ENCODE peak calls at places on chromosomes 12 and 14, in ten cellular contexts. F is SJSA1, Q is tibial artery, X is foreskin keratinocyte, M is ovary, L is K562, Z is A549, U is neural progenitor cell, C is prostate gland, I is spleen. V is an unnamed sample. For H3K4me1, the result is how much of the 10 kb centered on the place peaks cover.

GRCh38 chr12:52525661-52526499 is 5.7 kb upstream of the KRT5 start:
- DNase-seq in L (no peak), U (no peak), I (no peak), Q (peak), M (no peak), C (no peak), X (no peak), Z (no peak), F (no peak), V (no peak)

GRCh38 chr12:130627175-130627574 is 88.9 kb downstream of the RIMBP2 start:
- DNase-seq in Z (no peak), U (no peak), F (no peak), C (no peak), M (no peak), X (no peak), L (no peak), Q (no peak), I (no peak), V (no peak)

GRCh38 chr12:91186189-91186588 is 3.6 kb upstream of the DCN start:
- DNase-seq in L (no peak), X (no peak), F (no peak), I (no peak), Q (no peak), M (no peak), U (no peak), Z (no peak), C (no peak), V (no peak)

GRCh38 chr14:103625361-103626095 is 3.5 kb upstream of the KLC1 start:
- DNase-seq in M (no peak), L (no peak), X (no peak), I (peak), Z (no peak), Q (peak), U (no peak), C (no peak), F (no peak), V (no peak)

GRCh38 chr14:96752594-96752993 is 44.6 kb upstream of the VRK1 start:
- DNase-seq in X (no peak), M (no peak), Z (no peak), C (no peak), F (no peak), Q (no peak), U (no peak), I (no peak), L (no peak), V (no peak)

GRCh38 chr12:27905285-27906126 is 67.0 kb downstream of the PTHLH start:
- DNase-seq in I (no peak), M (no peak), F (no peak), Q (no peak), Z (no peak), L (no peak), U (no peak), X (no peak), C (no peak), V (no peak)

GRCh38 chr12:55614764-55615163 is 21.9 kb upstream of the OR10P1 start:
- DNase-seq in L (no peak), C (no peak), I (no peak), Q (no peak), M (no peak), X (no peak), U (no peak), Z (no peak), F (no peak), V (no peak)

GRCh38 chr12:68109444-68110217 is 49.9 kb downstream of the IFNG start:
- DNase-seq in X (no peak), U (no peak), F (no peak), I (no peak), L (no peak), Z (no peak), Q (no peak), M (no peak), C (no peak), V (peak)

GRCh38 chr12:40692617-40693502 is 621 bp downstream of the CNTN1 start:
- DNase-seq in Z (peak), X (peak), L (no peak), Q (no peak), I (peak), U (peak), M (peak), C (peak), F (no peak), V (no peak)

GRCh38 chr12:46483572-46484395 is 111.2 kb upstream of the SLC38A2 start:
- DNase-seq in I (no peak), Q (no peak), L (no peak), U (no peak), M (peak), C (no peak), X (no peak), F (no peak), Z (peak), V (no peak)

GRCh38 chr12:56256326-56256960 is 1.7 kb downstream of the ANKRD52 start:
- DNase-seq in M (no peak), X (no peak), U (peak), F (peak), Z (no peak), L (peak), C (no peak), I (no peak), Q (no peak), V (no peak)

GRCh38 chr12:58939399-58940100 is 19.2 kb upstream of the LRIG3 start:
- DNase-seq in X (no peak), L (no peak), U (no peak), M (no peak), Z (no peak), I (no peak), Q (no peak), C (no peak), F (no peak), V (no peak)

GRCh38 chr14:101464310-101464983 is 96.8 kb upstream of the DIO3 start:
- DNase-seq in U (no peak), F (no peak), Q (peak), C (no peak), L (no peak), Z (no peak), X (no peak), I (peak), M (no peak), V (no peak)

GRCh38 chr14:60212503-60213371 is 36.3 kb upstream of the PPM1A start:
- DNase-seq in Z (no peak), I (no peak), M (no peak), U (no peak), F (no peak), L (no peak), Q (no peak), C (no peak), X (no peak), V (no peak)

GRCh38 chr14:104577457-104578301 is 1.9 kb upstream of the C14orf180 start:
- DNase-seq in X (no peak), U (no peak), F (no peak), C (no peak), M (no peak), L (peak), Q (no peak), I (no peak), Z (no peak), V (no peak)

GRCh38 chr12:101181776-101182175 is 28.3 kb downstream of the SLC5A8 start:
- DNase-seq in F (no peak), M (no peak), C (no peak), X (no peak), I (no peak), Q (no peak), U (no peak), Z (no peak), L (no peak), V (no peak)

GRCh38 chr14:95361373-95362179 is 41.9 kb upstream of the CLMN start:
- DNase-seq in F (no peak), Z (peak), Q (no peak), I (peak), M (no peak), C (peak), X (no peak), L (peak), U (peak), V (no peak)

GRCh38 chr14:64040044-64040443 is 187.2 kb downstream of the SYNE2 start:
- DNase-seq in F (no peak), C (no peak), Q (no peak), Z (peak), I (no peak), L (no peak), M (no peak), U (no peak), X (no peak), V (no peak)

GRCh38 chr12:57813971-57814771 is 4.4 kb downstream of the AVIL start:
- DNase-seq in Q (peak), F (peak), U (no peak), C (no peak), Z (no peak), X (no peak), M (no peak), I (peak), L (no peak), V (peak)

GRCh38 chr12:124411291-124411878 is 116.5 kb downstream of the RFLNA start:
- DNase-seq in Z (peak), I (no peak), L (no peak), Q (peak), X (peak), U (peak), C (no peak), M (peak), F (no peak), V (no peak)

GRCh38 chr12:15276088-15276698 is 46.1 kb upstream of the PTPRO start:
- DNase-seq in X (no peak), C (peak), M (peak), U (peak), F (peak), I (no peak), Q (no peak), Z (peak), L (peak), V (peak)

GRCh38 chr12:107468182-107468581 is 217.4 kb upstream of the PWP1 start:
- DNase-seq in Z (no peak), F (peak), X (no peak), M (no peak), I (peak), Q (no peak), U (no peak), L (no peak), C (no peak), V (no peak)

GRCh38 chr12:43937947-43938346 is 102.1 kb downstream of the TMEM117 start:
- DNase-seq in U (no peak), Z (peak), F (no peak), M (no peak), X (no peak), I (no peak), Q (no peak), L (peak), C (no peak), V (peak)

GRCh38 chr14:101072945-101073597 is 169.5 kb upstream of the RTL1 start:
- DNase-seq in L (peak), F (peak), M (peak), Z (peak), U (peak), I (peak), Q (no peak), X (peak), C (peak), V (peak)

GRCh38 chr14:101411770-101412169 is 149.5 kb upstream of the DIO3 start:
- DNase-seq in C (no peak), X (no peak), Z (no peak), Q (no peak), F (no peak), L (no peak), I (no peak), U (no peak), M (no peak), V (no peak)

GRCh38 chr14:44783899-44784298 is 177.8 kb downstream of the KLHL28 start:
- DNase-seq in C (no peak), F (no peak), L (no peak), M (no peak), I (no peak), Z (no peak), U (no peak), X (no peak), Q (no peak), V (no peak)

GRCh38 chr12:109944975-109945374 is 44.9 kb downstream of the TCHP start:
- DNase-seq in I (no peak), Z (peak), Q (no peak), F (no peak), C (no peak), M (peak), U (peak), X (no peak), L (no peak), V (peak)

GRCh38 chr14:93035585-93035916 is 80.2 kb downstream of the ITPK1 start:
- DNase-seq in L (no peak), M (no peak), C (no peak), F (no peak), I (peak), U (no peak), Q (no peak), Z (no peak), X (no peak), V (no peak)
- H3K4me1 ChIP-seq in L (under half), M (under half), C (under half), F (half or more), I (half or more), U (half or more), Q (half or more), Z (half or more), X (under half), V (half or more)

DNA sequence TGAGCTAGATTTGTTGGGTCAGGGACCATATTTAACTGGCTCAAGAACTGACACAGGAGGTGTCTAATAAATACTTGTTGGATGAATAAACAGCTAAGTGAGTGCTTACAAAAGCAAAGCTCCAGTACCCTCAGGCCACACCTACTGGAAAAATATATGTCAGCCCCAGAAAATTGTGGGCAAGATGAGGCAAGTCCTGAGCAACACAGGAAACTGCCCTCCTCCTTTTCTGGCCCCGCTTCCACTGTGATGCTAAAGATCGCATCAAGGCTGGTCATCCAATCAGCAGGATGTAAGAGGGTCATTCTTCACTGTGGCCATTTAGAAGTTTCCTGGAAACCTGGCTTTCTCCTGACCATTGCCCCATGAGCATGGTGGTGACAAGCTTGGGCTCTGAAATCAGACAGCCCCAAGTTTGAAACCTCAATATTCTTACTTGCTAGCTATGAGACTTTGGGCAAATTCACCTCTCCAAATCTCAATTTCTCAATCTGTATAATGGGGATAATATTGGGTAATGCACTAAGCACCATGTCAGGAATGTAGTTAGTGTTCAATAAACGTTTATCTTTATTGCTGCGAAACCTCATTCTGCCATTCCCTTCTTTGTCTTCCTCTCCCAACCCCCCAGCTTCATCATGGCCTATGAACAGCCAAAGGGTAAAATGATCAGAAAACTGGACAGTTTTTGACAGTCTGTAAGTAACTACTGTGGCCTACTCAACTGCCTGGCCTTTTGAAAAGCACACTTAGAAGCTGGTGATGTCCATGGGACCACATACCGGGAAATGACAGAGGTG is 139.3 kb upstream of the PZP start:
- DNase-seq in Q (no peak), C (no peak), X (peak), Z (no peak), F (no peak), U (no peak), I (no peak), L (no peak), M (no peak), V (no peak)
- H3K4me1 ChIP-seq in Q (under half), C (under half), X (under half), Z (under half), F (under half), U (under half), I (under half), L (under half), M (under half), V (under half)

GRCh38 chr12:49744363-49744885 is 3.1 kb downstream of the TMBIM6 start:
- DNase-seq in Z (no peak), X (no peak), U (no peak), L (no peak), M (no peak), I (no peak), C (no peak), F (no peak), Q (no peak), V (no peak)
- H3K4me1 ChIP-seq in Z (under half), X (under half), U (under half), L (under half), M (under half), I (half or more), C (under half), F (under half), Q (half or more), V (under half)

GRCh38 chr12:12505544-12506501 is 56.8 kb downstream of the DUSP16 start:
- DNase-seq in L (peak), M (no peak), Z (no peak), X (no peak), F (peak), C (no peak), U (no peak), I (no peak), Q (no peak), V (no peak)
- H3K4me1 ChIP-seq in L (under half), M (under half), Z (under half), X (under half), F (under half), C (under half), U (under half), I (under half), Q (under half), V (under half)

GRCh38 chr14:75452324-75452723 is 24.5 kb downstream of the JDP2 start:
- DNase-seq in I (no peak), F (peak), M (no peak), Q (no peak), X (no peak), C (no peak), Z (no peak), L (no peak), U (no peak), V (no peak)
- H3K4me1 ChIP-seq in I (half or more), F (half or more), M (under half), Q (half or more), X (under half), C (under half), Z (half or more), L (under half), U (under half), V (under half)